ENCODE peak calls at places on chromosomes 6 and 20, in four cellular contexts. Z is GM23248; R is mammary epithelial cell; N is CD4-positive, alpha-beta memory T cell. Q is an unnamed sample.

GRCh38 chr20:60381643-60382400 is 423.6 kb downstream of the CDH26 start:
- DNase-seq in Z (no peak), R (no peak), N (no peak), Q (peak; percentile 20)

GRCh38 chr6:14585689-14586088 is 468.1 kb downstream of the CD83 start:
- DNase-seq in Z (no peak), R (no peak), N (no peak), Q (no peak)

GRCh38 chr6:147782302-147782701 is 273.8 kb downstream of the SAMD5 start:
- DNase-seq in Z (no peak), R (no peak), N (no peak), Q (peak; percentile 60)

GRCh38 chr6:158285321-158285960 is 26.8 kb upstream of the TULP4 start:
- DNase-seq in Z (peak; percentile 15), R (no peak), N (no peak), Q (no peak)

GRCh38 chr6:37433657-37434271 is 743 bp downstream of the CMTR1 start:
- DNase-seq in Z (peak; percentile 58), R (peak; percentile 39), N (peak; percentile 42), Q (peak; percentile 5)

GRCh38 chr20:10648651-10649050 is 25.1 kb downstream of the JAG1 start:
- DNase-seq in Z (peak; percentile 66), R (no peak), N (no peak), Q (peak; percentile 92)

GRCh38 chr6:3288711-3289663 is 30.2 kb downstream of the PSMG4 start:
- DNase-seq in Z (no peak), R (no peak), N (no peak), Q (no peak)

GRCh38 chr6:5667737-5668136 is 339.0 kb downstream of the NRN1 start:
- DNase-seq in Z (no peak), R (no peak), N (peak; percentile 33), Q (no peak)

GRCh38 chr20:2750343-2751251 is 49.8 kb downstream of the CPXM1 start:
- DNase-seq in Z (peak; percentile 76), R (peak; percentile 20), N (peak; percentile 8), Q (peak; percentile 12)

GRCh38 chr6:70680396-70680795 is 12.7 kb downstream of the SMAP1 start:
- DNase-seq in Z (no peak), R (no peak), N (no peak), Q (no peak)

GRCh38 chr20:50806126-50806768 is 11.4 kb downstream of the BCAS4 start:
- DNase-seq in Z (no peak), R (no peak), N (no peak), Q (no peak)

GRCh38 chr6:127855542-127856159 is 45.2 kb downstream of the THEMIS start:
- DNase-seq in Z (peak; percentile 54), R (no peak), N (peak; percentile 59), Q (peak; percentile 54)

GRCh38 chr6:87817226-87817625 is 115.2 kb upstream of the AKIRIN2 start:
- DNase-seq in Z (peak; percentile 31), R (no peak), N (no peak), Q (no peak)

GRCh38 chr6:73695619-73696421 is at the start of gene CD109:
- DNase-seq in Z (peak; percentile 92), R (peak; percentile 94), N (peak; percentile 32), Q (peak; percentile 51)

GRCh38 chr6:105488521-105489212 is 85.8 kb upstream of the PREP start:
- DNase-seq in Z (no peak), R (no peak), N (no peak), Q (no peak)

DNA sequence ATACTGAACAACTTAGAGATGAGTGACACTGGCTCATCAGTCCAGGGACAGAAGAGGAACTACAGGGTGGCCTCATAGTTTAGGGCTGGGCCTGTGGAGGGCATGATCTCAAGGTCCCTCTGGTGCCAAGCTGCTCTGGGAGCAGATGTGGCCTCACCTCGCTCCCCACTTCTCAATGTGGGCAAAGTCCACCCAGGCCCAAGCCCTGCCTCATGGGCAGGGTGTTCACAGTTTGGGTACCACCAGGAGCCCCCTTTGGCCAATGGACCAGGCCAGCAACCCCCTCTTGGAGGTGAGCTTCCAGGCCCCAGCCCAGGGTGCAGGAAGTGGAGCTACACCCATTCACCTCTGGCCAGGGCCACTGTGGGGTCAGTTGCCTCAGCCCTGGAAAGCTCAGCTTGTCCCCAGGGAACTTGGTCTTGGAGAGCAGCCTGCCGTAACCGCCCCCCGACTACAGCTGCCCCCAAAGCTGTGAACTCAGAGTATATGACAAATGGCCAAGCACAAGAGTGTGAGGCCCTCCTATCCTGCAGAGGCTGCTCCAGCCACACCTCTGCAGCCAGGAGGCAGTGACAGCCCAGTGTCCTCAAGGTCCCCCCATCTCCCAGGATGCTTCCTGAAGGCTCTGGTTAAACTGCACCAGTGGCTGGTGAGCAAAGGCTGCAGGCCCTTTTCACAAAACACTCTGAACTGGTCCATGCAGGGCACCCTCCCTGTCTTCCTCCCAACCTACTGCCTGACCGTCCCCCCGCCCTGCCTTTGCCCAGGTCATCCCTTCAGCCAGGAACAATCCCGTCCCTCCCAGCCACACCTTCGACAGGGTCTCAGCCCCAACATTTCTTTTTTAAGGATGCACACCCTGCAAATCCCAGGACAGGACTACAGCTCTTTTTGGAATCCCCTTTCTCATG is 3.6 kb downstream of the ADISSP start:
- DNase-seq in Z (no peak), R (no peak), N (no peak), Q (no peak)
- H3K27ac ChIP-seq in Z (no peak overlapping the region), R (no peak overlapping the region), N (no peak overlapping the region), Q (no peak overlapping the region)

GRCh38 chr6:160050022-160050421 is 71.6 kb upstream of the SLC22A1 start:
- DNase-seq in Z (no peak), R (no peak), N (no peak), Q (no peak)
- H3K36me3 ChIP-seq in Z (peaks cover 34% of the 10 kb centered on the region), R (peaks cover 51% of the 10 kb centered on the region), N (peaks cover 60% of the 10 kb centered on the region), Q (peaks cover 66% of the 10 kb centered on the region)

GRCh38 chr6:35017461-35018183 is 123.5 kb downstream of the TCP11 start:
- DNase-seq in Z (peak; percentile 70), R (no peak), N (no peak), Q (no peak)
- H3K27ac ChIP-seq in Z (peak overlapping the region; percentile 43), R (no peak overlapping the region), N (no peak overlapping the region), Q (peak overlapping the region; percentile 27)

GRCh38 chr6:24868765-24869164 is 67.0 kb downstream of the RIPOR2 start:
- DNase-seq in Z (no peak), R (no peak), N (no peak), Q (no peak)

GRCh38 chr6:24864345-24864744 is 65.6 kb upstream of the ARMH2 start:
- DNase-seq in Z (no peak), R (no peak), N (no peak), Q (peak; percentile 14)

GRCh38 chr6:24861934-24862333 is 63.2 kb upstream of the ARMH2 start:
- DNase-seq in Z (no peak), R (no peak), N (no peak), Q (no peak)

GRCh38 chr6:24867104-24867703 is 68.5 kb upstream of the ARMH2 start:
- DNase-seq in Z (no peak), R (no peak), N (no peak), Q (no peak)

GRCh38 chr6:24865161-24865560 is 66.4 kb upstream of the ARMH2 start:
- DNase-seq in Z (no peak), R (no peak), N (no peak), Q (no peak)
- H3K36me3 ChIP-seq in Z (no peaks in the 10 kb centered on the region), R (no peaks in the 10 kb centered on the region), N (peaks cover 84% of the 10 kb centered on the region), Q (no peaks in the 10 kb centered on the region)